ENCODE peak calls at places on chromosomes 6 and 20, in seven cellular contexts. J, U, S, Y, Z, Q and M are unnamed samples.

GRCh38 chr20:38181207-38181693 is 16.2 kb upstream of the TGM2 start:
- DNase-seq in Q (no peak), Y (peak; percentile 57), S (no peak), Z (no peak), J (no peak), U (no peak), M (no peak)

GRCh38 chr20:61804896-61805295 is 260.8 kb downstream of the TAF4 start:
- DNase-seq in J (no peak), Q (no peak), Z (peak; percentile 9), U (no peak), S (no peak), Y (peak; percentile 47), M (no peak)

GRCh38 chr6:6851059-6851658 is 256.6 kb upstream of the RREB1 start:
- DNase-seq in Z (peak; percentile 63), J (peak; percentile 63), Q (peak; percentile 37), U (peak; percentile 28), S (peak; percentile 77), Y (peak; percentile 72), M (peak; percentile 87)

GRCh38 chr6:33431880-33432541 is 12.1 kb downstream of the SYNGAP1 start:
- DNase-seq in S (no peak), Q (no peak), U (no peak), Z (no peak), J (no peak), Y (peak; percentile 65), M (no peak)

GRCh38 chr20:63520939-63521601 is 505 bp downstream of the PPDPF start:
- DNase-seq in Z (peak; percentile 83), Q (peak; percentile 36), J (peak; percentile 85), U (peak; percentile 46), S (peak; percentile 81), Y (peak; percentile 97), M (peak; percentile 43)

GRCh38 chr6:47484616-47485015 is 7.0 kb downstream of the CD2AP start:
- DNase-seq in Z (no peak), J (peak; percentile 77), U (peak; percentile 19), Q (no peak), Y (no peak), S (no peak), M (peak; percentile 24)

GRCh38 chr20:48335421-48336090 is 492.2 kb downstream of the PREX1 start:
- DNase-seq in Q (no peak), S (no peak), Z (no peak), Y (peak; percentile 25), J (no peak), U (no peak), M (no peak)

GRCh38 chr20:17843246-17844132 is 125.1 kb downstream of the SNX5 start:
- DNase-seq in U (peak; percentile 93), Y (no peak), Q (peak; percentile 66), J (peak; percentile 95), S (peak; percentile 65), Z (peak; percentile 69), M (peak; percentile 71)

GRCh38 chr20:34921436-34921835 is 34.2 kb downstream of the GSS start:
- DNase-seq in U (no peak), Z (no peak), Y (no peak), Q (no peak), J (peak; percentile 14), S (no peak), M (no peak)

GRCh38 chr6:36139991-36140710 is 9.8 kb downstream of the MAPK13 start:
- DNase-seq in Q (no peak), S (no peak), Y (peak; percentile 93), J (no peak), Z (no peak), U (no peak), M (no peak)

GRCh38 chr6:12748815-12749521 is 32.4 kb downstream of the PHACTR1 start:
- DNase-seq in Z (no peak), U (no peak), Q (no peak), J (peak; percentile 62), Y (peak; percentile 87), S (no peak), M (no peak)

GRCh38 chr20:51128198-51128597 is 105.3 kb upstream of the KCNG1 start:
- DNase-seq in Y (no peak), Q (peak; percentile 5), J (peak; percentile 68), Z (no peak), U (no peak), S (no peak), M (peak; percentile 33)

GRCh38 chr6:163711615-163712568 is 297.4 kb downstream of the QKI start:
- DNase-seq in Z (peak; percentile 93), S (no peak), J (peak; percentile 27), U (no peak), Y (peak; percentile 93), Q (peak; percentile 45), M (peak; percentile 90)

GRCh38 chr6:112478036-112478435 is 130.9 kb downstream of the RFPL4B start:
- DNase-seq in U (no peak), Z (no peak), J (no peak), Y (no peak), S (no peak), Q (no peak), M (no peak)

GRCh38 chr6:168301648-168302398 is 17.8 kb downstream of the DACT2 start:
- DNase-seq in Z (no peak), Q (no peak), U (no peak), J (no peak), Y (peak; percentile 82), S (no peak), M (no peak)

GRCh38 chr20:17568972-17569471 is 853 bp upstream of the DSTN start:
- DNase-seq in Q (peak; percentile 96), Z (peak; percentile 89), Y (peak; percentile 90), U (peak; percentile 92), J (peak; percentile 99), S (peak; percentile 85), M (peak; percentile 69)

GRCh38 chr6:101668496-101668895 is 275.0 kb downstream of the GRIK2 start:
- DNase-seq in Q (no peak), Y (no peak), S (no peak), J (no peak), Z (no peak), U (no peak), M (no peak)

GRCh38 chr6:117906905-117907599 is at the start of gene SLC35F1:
- DNase-seq in Q (no peak), J (peak; percentile 38), U (peak; percentile 30), Z (peak; percentile 49), S (peak; percentile 52), Y (peak; percentile 92), M (no peak)

GRCh38 chr6:149918151-149918905 is 4.6 kb downstream of the RAET1G start:
- DNase-seq in Z (no peak), J (no peak), U (no peak), S (no peak), Q (no peak), Y (no peak), M (no peak)

GRCh38 chr20:24148372-24148771 is 159.8 kb upstream of the GGTLC1 start:
- DNase-seq in Z (no peak), S (no peak), Q (no peak), U (no peak), J (no peak), Y (no peak), M (no peak)

GRCh38 chr20:49668181-49668877 is 45.3 kb downstream of the B4GALT5 start:
- DNase-seq in J (no peak), U (no peak), S (no peak), Q (no peak), Z (no peak), Y (no peak), M (no peak)